ENCODE peak calls at places on chromosomes 2 and 18, in five cellular contexts. W is IMR-90, O is SK-N-SH, R is endodermal cell, N is keratinocyte. U is an unnamed sample.

GRCh38 chr2:157779794-157780193 is 96.3 kb downstream of the ACVR1 start:
- DNase-seq in N (no peak), R (no peak), O (no peak), W (no peak), U (no peak)

GRCh38 chr18:11153096-11153495 is 3.7 kb upstream of the PIEZO2 start:
- DNase-seq in N (no peak), W (no peak), O (no peak), R (no peak), U (no peak)

GRCh38 chr2:19987936-19988335 is 2.0 kb downstream of the WDR35 start:
- DNase-seq in N (no peak), W (no peak), O (no peak), R (no peak), U (no peak)

GRCh38 chr2:214987261-214987660 is 151.2 kb downstream of the ABCA12 start:
- DNase-seq in O (no peak), W (no peak), R (no peak), N (no peak), U (no peak)

GRCh38 chr2:62774555-62775366 is 69.2 kb downstream of the EHBP1 start:
- DNase-seq in N (no peak), R (peak; percentile 44), O (peak; percentile 19), W (peak; percentile 63), U (no peak)

GRCh38 chr2:81436256-81436655 is 1131.7 kb upstream of the LRRTM1 start:
- DNase-seq in N (no peak), O (no peak), R (no peak), W (no peak), U (no peak)

GRCh38 chr2:39455826-39456225 is 18.7 kb upstream of the MAP4K3 start:
- DNase-seq in O (no peak), W (peak; percentile 55), N (no peak), R (no peak), U (no peak)

GRCh38 chr2:24354899-24355298 is 5.4 kb downstream of the ITSN2 start:
- DNase-seq in N (no peak), R (no peak), O (no peak), W (no peak), U (no peak)

GRCh38 chr2:191144217-191144616 is 6.6 kb downstream of the STAT4 start:
- DNase-seq in R (no peak), N (no peak), W (no peak), O (no peak), U (no peak)

GRCh38 chr2:7639476-7639875 is 722.3 kb downstream of the RNF144A start:
- DNase-seq in O (no peak), R (no peak), W (no peak), N (no peak), U (no peak)

GRCh38 chr2:8086796-8087479 is 594.9 kb upstream of the ID2 start:
- DNase-seq in R (no peak), W (peak; percentile 99), N (peak; percentile 99), O (no peak), U (no peak)

GRCh38 chr2:240060977-240061591 is 7.8 kb upstream of the OR6B3 start:
- DNase-seq in W (peak; percentile 57), O (peak; percentile 63), R (peak; percentile 74), N (no peak), U (no peak)

GRCh38 chr2:220051716-220052115 is 424.3 kb downstream of the SLC4A3 start:
- DNase-seq in N (no peak), O (no peak), R (no peak), W (no peak), U (no peak)

GRCh38 chr2:42862669-42863185 is 70.3 kb upstream of the HAAO start:
- DNase-seq in R (no peak), N (no peak), O (no peak), W (no peak), U (no peak)

GRCh38 chr2:68316091-68316490 is 3.7 kb downstream of the CNRIP1 start:
- DNase-seq in R (no peak), W (no peak), O (no peak), N (no peak), U (no peak)

GRCh38 chr2:68318686-68319396 is 908 bp downstream of the CNRIP1 start:
- DNase-seq in O (peak; percentile 63), R (no peak), W (no peak), N (no peak), U (peak; percentile 80)

GRCh38 chr2:68319397-68320117 is at the start of gene CNRIP1:
- DNase-seq in O (peak; percentile 87), N (no peak), W (peak; percentile 83), R (peak; percentile 81), U (peak; percentile 90)

GRCh38 chr2:68320118-68320641 is 431 bp upstream of the CNRIP1 start:
- DNase-seq in O (peak; percentile 55), W (no peak), N (no peak), R (peak; percentile 86), U (no peak)

DNA sequence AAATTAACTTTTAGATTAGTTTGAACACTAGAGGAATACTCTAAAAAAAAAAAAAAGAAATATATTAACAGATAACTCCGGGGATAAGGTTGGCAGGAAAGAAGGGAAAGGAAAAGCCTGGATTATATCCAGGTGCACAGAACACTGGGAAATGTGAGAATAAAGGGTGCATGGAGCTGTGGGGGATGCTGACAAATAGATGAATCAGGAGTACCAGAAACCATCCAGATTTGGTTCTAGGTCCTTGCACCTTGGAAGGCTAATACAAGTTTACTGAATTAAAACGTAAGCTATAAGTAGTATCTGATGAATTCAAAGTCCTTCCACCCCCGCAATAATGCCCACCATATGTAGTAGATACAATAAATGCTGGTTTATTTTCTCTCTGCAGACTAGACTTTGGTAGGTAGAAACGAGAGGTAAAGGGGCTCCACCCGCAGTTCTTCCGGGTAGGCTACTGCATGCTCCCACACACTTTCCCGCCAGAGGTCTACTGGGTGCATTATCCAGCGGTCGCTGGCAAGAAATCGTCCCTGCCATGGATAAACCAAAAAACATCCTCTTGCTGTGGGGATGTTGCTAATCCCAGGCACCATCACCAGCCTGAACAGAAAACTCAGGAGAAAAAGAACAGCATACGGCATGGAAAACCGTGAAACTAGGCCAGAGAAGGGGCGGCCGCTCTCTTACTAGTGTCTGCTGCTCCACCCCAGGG is 1.6 kb downstream of the CNRIP1 start:
- DNase-seq in R (no peak), O (peak; percentile 61), W (no peak), N (no peak), U (no peak)
- TF ChIP-seq CTCF in R (no peak), O (no peak), W (no peak), N (no peak), U (no peak)

GRCh38 chr2:144541411-144541810 is 21.5 kb upstream of the ZEB2 start:
- DNase-seq in N (no peak), O (no peak), R (no peak), W (peak; percentile 50), U (no peak)
- H3K9ac ChIP-seq in N (no peak overlapping the region), O (no peak overlapping the region), R (no peak overlapping the region), W (no peak overlapping the region), U (no peak overlapping the region)

DNA sequence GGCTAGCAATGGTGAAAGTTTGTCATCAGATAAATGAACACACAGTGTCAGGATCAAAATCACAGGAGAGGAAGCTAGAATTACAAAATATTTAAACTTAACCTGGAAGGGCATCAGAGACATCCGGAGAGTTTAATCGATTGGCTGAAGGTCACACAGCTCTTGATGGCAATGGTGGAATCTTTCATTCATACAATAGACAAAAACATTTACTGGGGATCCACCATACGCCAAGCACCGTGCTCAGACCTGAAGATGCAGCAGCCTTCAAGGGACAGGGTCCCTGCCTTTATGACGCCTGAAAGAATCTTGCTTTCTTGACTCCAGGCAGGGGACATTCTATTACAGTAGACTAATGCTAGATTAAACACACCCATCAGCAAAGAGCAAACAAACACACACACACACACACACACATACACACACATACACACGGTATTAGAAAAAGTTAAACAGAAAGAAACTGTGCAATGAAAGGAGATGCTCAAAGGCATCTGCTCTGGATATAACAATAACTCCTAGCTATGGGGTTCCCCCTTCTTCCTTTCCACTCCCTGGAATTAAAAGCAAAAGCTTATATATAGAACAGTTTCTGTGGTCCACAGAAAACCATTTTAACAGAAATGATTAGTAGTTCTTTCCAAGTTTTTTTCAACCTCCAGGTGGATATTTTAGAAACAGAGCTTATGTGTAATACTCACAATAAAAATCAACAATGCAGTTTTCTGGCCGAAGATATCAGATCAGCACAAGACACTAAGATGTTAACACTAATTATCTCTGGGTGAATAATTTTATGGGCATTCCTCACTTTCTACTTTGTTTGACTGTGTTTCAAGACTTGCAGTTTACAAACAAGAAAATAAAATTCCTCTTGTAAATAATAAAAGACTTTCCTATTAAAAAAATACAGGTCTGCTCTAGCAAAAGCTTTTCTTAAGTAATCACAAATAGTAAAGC is 151.7 kb downstream of the ANKRD44 start:
- DNase-seq in R (no peak), N (no peak), O (no peak), W (peak; percentile 31), U (no peak)
- H3K4me3 ChIP-seq in R (no peak overlapping the region), N (no peak overlapping the region), O (no peak overlapping the region), W (no peak overlapping the region), U (no peak overlapping the region)

DNA sequence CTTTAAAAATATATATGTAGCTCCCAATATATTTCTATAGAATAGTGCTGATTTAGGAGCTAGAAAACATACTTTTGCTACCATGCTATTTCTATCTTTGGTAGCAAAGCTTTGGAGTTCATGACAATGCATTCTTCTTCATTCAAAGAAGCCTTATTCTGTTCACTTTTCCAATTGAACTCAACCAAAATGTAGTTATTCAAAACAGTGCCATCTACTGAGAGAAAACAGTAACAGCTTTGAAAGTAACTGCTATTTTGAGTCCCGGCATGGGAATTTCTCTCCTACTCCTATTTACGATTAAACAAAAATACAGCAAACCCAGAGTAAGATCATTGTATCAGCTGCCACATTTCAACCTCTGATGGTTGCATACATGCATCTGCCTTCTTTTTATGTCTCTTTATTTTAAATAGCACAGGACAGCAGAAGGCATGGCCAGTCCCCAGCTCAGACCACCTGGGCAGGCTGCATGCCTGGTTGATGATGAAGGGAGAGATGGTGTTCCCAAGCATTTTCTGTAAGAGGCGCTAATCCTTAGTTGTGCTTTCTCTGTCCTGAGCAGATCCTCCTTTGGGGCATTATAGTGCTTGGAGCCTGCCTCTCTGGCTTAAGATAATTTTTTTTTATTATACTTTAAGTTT is 69.7 kb upstream of the SULT1C3 start:
- DNase-seq in O (peak; percentile 9), R (peak; percentile 65), N (no peak), W (peak; percentile 18), U (no peak)
- TF ChIP-seq CTCF in O (peak; percentile 69), R (peak; percentile 77), N (no peak), W (peak; percentile 45), U (peak; percentile 23)

GRCh38 chr2:216774620-216775019 is 79.3 kb upstream of the IGFBP5 start:
- DNase-seq in O (no peak), W (peak; percentile 92), R (no peak), N (no peak), U (no peak)
- H3K9ac ChIP-seq in O (peak overlapping the region; percentile 56), W (peak overlapping the region; percentile 15), R (no peak overlapping the region), N (no peak overlapping the region), U (no peak overlapping the region)

GRCh38 chr2:128552141-128552805 is 233.6 kb upstream of the HS6ST1 start:
- DNase-seq in R (no peak), W (no peak), O (no peak), N (no peak), U (no peak)
- H3K4me3 ChIP-seq in R (no peak overlapping the region), W (no peak overlapping the region), O (no peak overlapping the region), N (no peak overlapping the region), U (no peak overlapping the region)

GRCh38 chr2:232309592-232309991 is 69.0 kb upstream of the ALPP start:
- DNase-seq in O (no peak), R (no peak), W (no peak), N (no peak), U (no peak)
- TF ChIP-seq CTCF in O (no peak), R (no peak), W (no peak), N (no peak), U (no peak)

GRCh38 chr2:46704593-46704992 is 211.0 kb downstream of the MCFD2 start:
- DNase-seq in O (no peak), R (peak; percentile 76), W (no peak), N (no peak), U (no peak)
- H3K9ac ChIP-seq in O (no peak overlapping the region), R (no peak overlapping the region), W (no peak overlapping the region), N (no peak overlapping the region), U (no peak overlapping the region)

U was measured in kidney.